ENCODE peak calls at places on chromosome 13, in ten cellular contexts. T is CD8-positive, alpha-beta T cell; S is chondrocyte; A is CD4-positive, alpha-beta T cell; P is GM10248; J is mucosa of descending colon; U is colonic mucosa; E is astrocyte of the spinal cord; Z is ascending aorta; D is left ventricle myocardium inferior. L is an unnamed sample.

GRCh38 chr13:97844151-97844550 is 109.3 kb upstream of the IPO5 start:
- DNase-seq in J (no peak), Z (no peak), P (no peak), U (no peak), S (no peak), A (no peak), T (no peak), D (no peak), E (no peak), L (no peak)

GRCh38 chr13:89899302-89900103 is 1448.0 kb upstream of the MIR17HG start:
- DNase-seq in D (no peak), U (no peak), P (no peak), J (no peak), T (no peak), S (no peak), Z (no peak), A (no peak), E (no peak), L (no peak)

GRCh38 chr13:110916671-110917142 is 1.8 kb upstream of the ANKRD10 start:
- DNase-seq in Z (no peak), J (no peak), D (no peak), T (no peak), P (no peak), A (no peak), E (peak; percentile 79), U (no peak), S (no peak), L (no peak)

GRCh38 chr13:28423010-28423409 is 71.9 kb downstream of the FLT1 start:
- DNase-seq in S (no peak), E (no peak), J (peak; percentile 61), T (peak; percentile 7), U (peak; percentile 31), A (no peak), P (peak; percentile 49), Z (peak; percentile 69), D (peak; percentile 24), L (peak; percentile 48)

GRCh38 chr13:80419416-80419815 is 78.5 kb upstream of the SPRY2 start:
- DNase-seq in E (no peak), D (no peak), S (no peak), A (no peak), J (no peak), Z (no peak), P (no peak), T (no peak), U (no peak), L (no peak)

GRCh38 chr13:105643966-105644365 is 891.5 kb downstream of the EFNB2 start:
- DNase-seq in T (no peak), S (no peak), D (no peak), J (no peak), U (no peak), Z (no peak), A (no peak), E (no peak), P (no peak), L (no peak)

GRCh38 chr13:40679586-40679985 is 13.1 kb upstream of the FOXO1 start:
- DNase-seq in T (no peak), E (no peak), Z (no peak), U (no peak), A (no peak), P (no peak), J (no peak), S (no peak), D (no peak), L (no peak)

GRCh38 chr13:98239156-98240076 is 62.3 kb upstream of the RNF113B start:
- DNase-seq in Z (no peak), P (no peak), T (no peak), A (no peak), E (no peak), D (no peak), S (no peak), U (no peak), J (no peak), L (no peak)

GRCh38 chr13:66974174-66974573 is 256.0 kb downstream of the PCDH9 start:
- DNase-seq in Z (no peak), U (no peak), E (no peak), A (no peak), P (no peak), T (no peak), D (no peak), J (no peak), S (no peak), L (no peak)

GRCh38 chr13:99150575-99151370 is 49.9 kb upstream of the UBAC2 start:
- DNase-seq in T (no peak), D (no peak), P (no peak), J (no peak), E (peak; percentile 63), S (no peak), U (no peak), Z (no peak), A (no peak), L (no peak)

GRCh38 chr13:91017669-91018053 is 329.8 kb upstream of the MIR17HG start:
- DNase-seq in E (no peak), D (peak; percentile 13), S (no peak), A (no peak), T (no peak), U (no peak), P (no peak), Z (no peak), J (no peak), L (no peak)

GRCh38 chr13:29909975-29910674 is 59.7 kb upstream of the UBL3 start:
- DNase-seq in J (no peak), A (no peak), E (peak; percentile 53), D (peak; percentile 20), T (no peak), Z (no peak), P (no peak), U (no peak), S (no peak), L (no peak)

GRCh38 chr13:97174638-97175037 is 47.5 kb upstream of the MBNL2 start:
- DNase-seq in D (no peak), E (no peak), Z (no peak), J (no peak), U (no peak), T (no peak), A (no peak), S (no peak), P (no peak), L (no peak)

GRCh38 chr13:38262211-38262610 is 87.4 kb upstream of the UFM1 start:
- DNase-seq in E (peak; percentile 36), P (no peak), U (no peak), D (no peak), T (no peak), J (no peak), S (no peak), A (no peak), Z (no peak), L (no peak)

DNA sequence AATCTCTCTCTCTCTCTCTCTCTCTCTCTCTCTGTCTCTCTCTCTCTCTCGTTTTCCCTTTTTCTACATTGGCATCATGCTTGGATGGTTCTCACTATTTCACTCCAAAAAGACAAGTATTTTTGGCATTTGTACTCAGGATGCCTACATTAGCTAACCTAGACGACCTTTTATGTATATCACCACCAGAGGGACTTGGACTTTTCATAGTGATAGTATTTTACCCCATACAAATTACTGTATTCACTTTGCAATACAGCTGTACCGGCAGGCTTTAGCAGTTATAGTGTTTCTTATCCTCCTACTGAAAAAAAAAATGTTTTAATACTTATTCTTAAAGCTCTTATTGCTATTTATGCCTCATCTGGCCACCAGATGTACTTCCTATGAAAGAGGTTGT is 687.2 kb upstream of the KLHL1 start:
- DNase-seq in D (no peak), E (no peak), U (no peak), S (no peak), T (no peak), P (no peak), A (no peak), J (no peak), Z (no peak), L (no peak)
- TF ChIP-seq CTCF in D (no peak), E (no peak), U (no peak), S (peak; percentile 34), T (no peak), P (no peak), A (no peak), J (no peak), Z (no peak), L (no peak)

GRCh38 chr13:107144432-107144831 is 576.5 kb upstream of the ARGLU1 start:
- DNase-seq in S (no peak), D (no peak), E (peak; percentile 13), T (no peak), P (no peak), Z (no peak), A (no peak), J (no peak), U (no peak), L (no peak)
- TF ChIP-seq CTCF in S (peak; percentile 76), D (peak; percentile 36), E (peak; percentile 22), T (no peak), P (no peak), Z (peak; percentile 10), A (no peak), J (no peak), U (no peak), L (no peak)

GRCh38 chr13:93956416-93956815 is 523.1 kb downstream of the DCT start:
- DNase-seq in E (no peak), D (no peak), J (no peak), P (no peak), U (no peak), T (no peak), S (no peak), Z (no peak), A (no peak), L (no peak)

GRCh38 chr13:93947651-93948050 is 531.8 kb downstream of the DCT start:
- DNase-seq in Z (no peak), S (no peak), E (no peak), D (no peak), U (no peak), A (no peak), P (no peak), J (no peak), T (no peak), L (no peak)

GRCh38 chr13:93948523-93948922 is 531.0 kb downstream of the DCT start:
- DNase-seq in D (no peak), T (no peak), P (no peak), A (no peak), E (no peak), U (no peak), S (no peak), J (no peak), Z (no peak), L (no peak)

GRCh38 chr13:93953856-93954255 is 525.6 kb downstream of the DCT start:
- DNase-seq in S (no peak), A (no peak), U (no peak), E (no peak), P (no peak), J (no peak), Z (no peak), D (no peak), T (no peak), L (no peak)

GRCh38 chr13:93951153-93951552 is 528.3 kb downstream of the DCT start:
- DNase-seq in S (no peak), D (no peak), E (peak; percentile 22), Z (no peak), A (no peak), P (no peak), U (no peak), J (no peak), T (no peak), L (no peak)
- TF ChIP-seq CTCF in S (peak; percentile 51), D (peak; percentile 28), E (peak; percentile 38), Z (peak; percentile 10), A (no peak), P (no peak), U (no peak), J (no peak), T (no peak), L (no peak)

DNA sequence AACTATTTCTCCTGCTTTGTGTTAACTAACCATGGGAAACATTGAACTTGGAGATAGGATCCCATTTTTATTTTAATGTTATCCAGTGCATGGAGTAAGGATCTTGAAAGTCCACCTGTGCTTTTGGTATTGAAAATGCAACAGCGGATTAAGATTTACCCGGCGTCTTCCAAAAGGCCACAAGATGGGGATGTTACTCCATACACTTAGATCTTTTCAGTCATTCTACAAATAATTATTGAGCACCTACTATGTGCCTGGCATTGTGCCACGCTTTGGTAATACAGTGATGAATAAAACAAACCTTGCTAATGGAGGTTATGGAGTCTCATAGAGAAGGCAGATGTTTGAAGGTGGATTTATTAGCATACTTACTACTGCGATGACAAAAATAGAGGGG is 56.9 kb downstream of the RFC3 start:
- DNase-seq in E (no peak), Z (no peak), A (no peak), J (no peak), P (no peak), U (no peak), T (no peak), D (no peak), S (no peak), L (no peak)
- TF ChIP-seq CTCF in E (peak; percentile 20), Z (no peak), A (no peak), J (no peak), P (no peak), U (no peak), T (no peak), D (no peak), S (peak; percentile 64), L (no peak)

L was measured in activated B cell treated with CpG ODN at 0.5 μM for 24 hours.